ENCODE peak calls at places on chromosomes 4 and X, in eight cellular contexts. Z is Peyer's patch; X is neural crest cell; U is nephron progenitor cell; W is AG09309; S is OCI-LY7; O is CD8-positive, alpha-beta T cell; J is upper lobe of left lung. V is an unnamed sample.

GRCh38 chr4:108213308-108213707 is 44.6 kb upstream of the LEF1 start:
- DNase-seq in Z (no peak), X (no peak), U (peak), W (no peak), S (no peak), O (no peak), J (no peak), V (no peak)

GRCh38 chrX:30309139-30309571 is at the start of gene NR0B1:
- DNase-seq in Z (no peak), X (no peak), U (peak), W (no peak), S (no peak), O (no peak), J (peak), V (no peak)

GRCh38 chrX:114841051-114841450 is 176.4 kb downstream of the IL13RA2 start:
- DNase-seq in Z (no peak), X (no peak), U (no peak), W (peak), S (no peak), O (no peak), J (no peak), V (no peak)

GRCh38 chr4:31104033-31104432 is 383.9 kb downstream of the PCDH7 start:
- DNase-seq in Z (no peak), X (no peak), U (no peak), W (no peak), S (no peak), O (no peak), J (no peak), V (no peak)

GRCh38 chr4:97624204-97624603 is 519.1 kb downstream of the STPG2 start:
- DNase-seq in Z (no peak), X (no peak), U (no peak), W (no peak), S (no peak), O (no peak), J (no peak), V (no peak)

GRCh38 chrX:77793950-77794349 is 7.9 kb upstream of the ATRX start:
- DNase-seq in Z (no peak), X (no peak), U (no peak), W (no peak), S (no peak), O (no peak), J (no peak), V (no peak)

GRCh38 chr4:172648471-172648870 is 520.1 kb upstream of the GALNT7 start:
- DNase-seq in Z (no peak), X (no peak), U (no peak), W (no peak), S (no peak), O (no peak), J (no peak), V (no peak)

GRCh38 chr4:26083987-26084386 is 170.0 kb downstream of the SMIM20 start:
- DNase-seq in Z (no peak), X (no peak), U (no peak), W (peak), S (no peak), O (no peak), J (no peak), V (no peak)

GRCh38 chr4:15754323-15754722 is 23.8 kb upstream of the CD38 start:
- DNase-seq in Z (peak), X (no peak), U (no peak), W (no peak), S (peak), O (peak), J (no peak), V (no peak)

GRCh38 chrX:20527458-20528099 is 260.9 kb upstream of the RPS6KA3 start:
- DNase-seq in Z (no peak), X (no peak), U (no peak), W (no peak), S (peak), O (no peak), J (no peak), V (no peak)

GRCh38 chr4:96913437-96914075 is 1073.7 kb downstream of the PDHA2 start:
- DNase-seq in Z (no peak), X (no peak), U (no peak), W (no peak), S (no peak), O (no peak), J (no peak), V (no peak)

GRCh38 chr4:114349543-114350175 is 248.9 kb upstream of the UGT8 start:
- DNase-seq in Z (no peak), X (no peak), U (no peak), W (no peak), S (no peak), O (no peak), J (no peak), V (no peak)

GRCh38 chr4:127777487-127777886 is 4.6 kb upstream of the HSPA4L start:
- DNase-seq in Z (no peak), X (no peak), U (no peak), W (no peak), S (no peak), O (no peak), J (no peak), V (no peak)

DNA sequence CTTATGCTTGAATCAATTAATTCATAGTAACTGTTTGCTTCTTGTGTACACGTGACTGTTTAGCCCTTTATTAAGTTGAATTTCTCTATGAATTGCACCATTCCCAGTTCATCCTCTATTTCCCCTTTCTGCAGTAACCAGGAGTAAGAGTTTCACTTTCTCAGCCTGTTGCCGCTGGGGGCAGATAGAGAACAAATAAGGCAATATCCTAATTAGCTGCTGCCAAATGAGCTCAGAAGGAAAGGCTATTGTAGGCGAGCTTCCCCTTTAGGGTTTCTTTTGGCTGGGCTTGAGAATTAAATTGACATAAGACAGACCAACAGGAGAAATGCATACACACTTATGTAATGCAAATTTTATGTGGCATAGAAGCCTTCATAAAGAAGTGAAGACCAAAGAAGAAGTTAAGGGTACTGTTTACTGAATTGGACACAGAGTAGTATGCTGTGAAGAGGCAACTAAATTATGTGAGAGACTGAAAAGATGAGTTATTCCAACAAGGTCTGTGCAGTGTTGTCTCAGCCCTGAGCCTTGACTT is 1594.7 kb downstream of the TECRL start:
- DNase-seq in Z (no peak), X (no peak), U (no peak), W (no peak), S (no peak), O (no peak), J (no peak), V (no peak)
- TF ChIP-seq CTCF in Z (no peak), X (no peak), U (no peak), W (no peak), S (no peak), O (no peak), J (no peak), V (no peak)

GRCh38 chrX:133412246-133412645 is 3.0 kb downstream of the GPC4 start:
- DNase-seq in Z (no peak), X (no peak), U (no peak), W (no peak), S (no peak), O (no peak), J (no peak), V (no peak)

GRCh38 chrX:133414399-133415275 is 652 bp downstream of the GPC4 start:
- DNase-seq in Z (no peak), X (peak), U (peak), W (no peak), S (no peak), O (no peak), J (peak), V (peak)

GRCh38 chrX:133412665-133413064 is 2.6 kb downstream of the GPC4 start:
- DNase-seq in Z (no peak), X (no peak), U (no peak), W (no peak), S (no peak), O (no peak), J (no peak), V (no peak)

GRCh38 chrX:133413218-133413925 is 1.9 kb downstream of the GPC4 start:
- DNase-seq in Z (no peak), X (no peak), U (peak), W (no peak), S (no peak), O (no peak), J (peak), V (peak)

GRCh38 chrX:133410555-133410954 is 4.7 kb downstream of the GPC4 start:
- DNase-seq in Z (no peak), X (no peak), U (no peak), W (no peak), S (no peak), O (no peak), J (no peak), V (no peak)
- TF ChIP-seq CTCF in Z (no peak), X (no peak), U (no peak), W (no peak), S (no peak), O (no peak), J (no peak), V (no peak)

GRCh38 chr4:152779513-152780266 is at the start of the genes ARFIP1 and TIGD4:
- DNase-seq in Z (peak), X (peak), U (peak), W (peak), S (peak), O (peak), J (peak), V (peak)

GRCh38 chr4:152785639-152786517 is 6.1 kb downstream of the ARFIP1 start:
- DNase-seq in Z (no peak), X (no peak), U (no peak), W (no peak), S (peak), O (no peak), J (no peak), V (no peak)

GRCh38 chr4:152778656-152779512 is 646 bp downstream of the TIGD4 start:
- DNase-seq in Z (peak), X (peak), U (peak), W (no peak), S (peak), O (peak), J (peak), V (peak)

GRCh38 chr4:152780267-152780811 is 585 bp downstream of the ARFIP1 start:
- DNase-seq in Z (no peak), X (no peak), U (peak), W (no peak), S (no peak), O (no peak), J (no peak), V (no peak)

GRCh38 chr4:152784490-152785195 is 4.9 kb downstream of the ARFIP1 start:
- DNase-seq in Z (no peak), X (no peak), U (peak), W (peak), S (peak), O (no peak), J (no peak), V (no peak)
- TF ChIP-seq CTCF in Z (no peak), X (peak), U (no peak), W (peak), S (peak), O (no peak), J (no peak), V (no peak)

GRCh38 chr4:9870165-9870564 is 88.7 kb downstream of the DRD5 start:
- DNase-seq in Z (no peak), X (no peak), U (no peak), W (no peak), S (no peak), O (no peak), J (no peak), V (no peak)

GRCh38 chr4:9866931-9867330 is 85.5 kb downstream of the DRD5 start:
- DNase-seq in Z (no peak), X (no peak), U (no peak), W (no peak), S (no peak), O (no peak), J (no peak), V (no peak)

DNA sequence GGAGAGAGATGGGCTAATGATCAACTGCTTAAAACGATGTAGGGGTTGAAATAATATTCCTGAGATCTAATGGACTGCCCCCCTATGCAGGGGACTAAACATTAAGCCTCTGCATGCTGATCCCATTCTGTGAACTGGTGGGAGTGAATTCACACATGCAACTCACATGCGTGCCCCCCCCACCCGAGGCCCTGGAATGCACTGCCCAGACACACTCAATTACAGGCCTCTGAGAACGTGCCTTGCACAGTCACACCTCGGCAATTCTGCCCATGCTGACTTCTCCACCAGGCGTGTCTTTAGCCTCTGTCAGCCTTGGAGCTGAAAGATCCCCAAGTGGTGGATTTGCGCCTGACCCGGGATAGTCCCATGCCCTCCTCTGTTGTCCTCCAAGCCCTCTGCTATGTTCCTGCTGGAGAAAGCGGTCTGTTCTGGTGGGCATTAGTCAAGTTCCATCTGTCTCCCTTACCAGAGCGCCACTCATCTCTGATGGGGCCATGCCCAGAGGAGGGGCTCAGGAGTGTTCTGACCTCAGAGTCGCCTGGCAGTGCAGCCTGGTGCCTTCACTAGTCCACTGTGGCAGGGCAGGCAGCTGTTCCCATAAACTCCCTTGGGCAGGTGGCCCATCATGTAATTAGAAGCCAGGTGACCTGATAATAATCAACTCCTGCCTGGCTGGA is 86.5 kb downstream of the DRD5 start:
- DNase-seq in Z (no peak), X (no peak), U (peak), W (no peak), S (no peak), O (no peak), J (no peak), V (no peak)
- TF ChIP-seq CTCF in Z (no peak), X (no peak), U (no peak), W (no peak), S (no peak), O (no peak), J (no peak), V (no peak)

GRCh38 chr4:13403833-13404232 is 80.3 kb downstream of the RAB28 start:
- DNase-seq in Z (no peak), X (no peak), U (no peak), W (no peak), S (no peak), O (no peak), J (no peak), V (no peak)
- TF ChIP-seq CTCF in Z (no peak), X (no peak), U (no peak), W (no peak), S (no peak), O (no peak), J (no peak), V (no peak)

DNA sequence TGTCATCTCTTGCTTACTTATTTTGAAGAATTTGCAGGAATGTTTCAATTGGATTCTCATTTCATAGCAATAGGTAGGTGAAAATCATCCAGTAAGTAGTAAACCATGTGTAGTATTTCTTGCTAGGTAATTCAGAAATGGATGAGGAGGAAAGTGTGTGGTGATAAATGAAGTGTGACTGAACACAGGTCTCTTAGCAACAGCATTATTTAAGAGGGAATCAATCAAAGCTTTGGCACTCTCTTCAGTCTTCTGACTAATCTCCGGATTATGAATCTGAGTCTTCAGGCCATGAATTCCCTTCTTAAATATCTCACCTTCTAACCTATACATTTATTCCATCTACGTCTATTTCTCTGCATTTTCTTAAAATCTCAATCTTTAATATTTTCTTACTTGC is 55.8 kb upstream of the ARHGAP24 start:
- DNase-seq in Z (no peak), X (no peak), U (no peak), W (no peak), S (no peak), O (no peak), J (no peak), V (no peak)
- TF ChIP-seq CTCF in Z (no peak), X (no peak), U (no peak), W (no peak), S (no peak), O (no peak), J (no peak), V (no peak)